ENCODE peak calls at places on chromosomes 7 and 10, in eight cellular contexts. J, Z, A, V, U, C, S and K are unnamed samples.

GRCh38 chr10:86685893-86686632 is 17.8 kb downstream of the LDB3 start:
- DNase-seq in J (no peak), Z (no peak), A (no peak), V (no peak), U (no peak), C (no peak), S (no peak), K (no peak)

GRCh38 chr7:44471436-44471835 is 19.0 kb downstream of the NUDCD3 start:
- DNase-seq in J (no peak), Z (no peak), A (no peak), V (no peak), U (no peak), C (no peak), S (no peak), K (no peak)

GRCh38 chr10:121577568-121577967 is 20.7 kb downstream of the FGFR2 start:
- DNase-seq in J (no peak), Z (no peak), A (no peak), V (no peak), U (no peak), C (no peak), S (no peak), K (no peak)

GRCh38 chr7:24980695-24981543 is 941 bp upstream of the OSBPL3 start:
- DNase-seq in J (no peak), Z (no peak), A (no peak), V (peak), U (no peak), C (peak), S (peak), K (peak)

GRCh38 chr7:64886956-64887545 is 16.0 kb upstream of the ZNF273 start:
- DNase-seq in J (no peak), Z (no peak), A (no peak), V (no peak), U (peak), C (no peak), S (no peak), K (no peak)

GRCh38 chr7:44674381-44674780 is 68.0 kb downstream of the OGDH start:
- DNase-seq in J (no peak), Z (no peak), A (no peak), V (no peak), U (no peak), C (no peak), S (no peak), K (no peak)

GRCh38 chr10:33321516-33321915 is 13.0 kb downstream of the NRP1 start:
- DNase-seq in J (no peak), Z (no peak), A (no peak), V (no peak), U (no peak), C (no peak), S (no peak), K (no peak)

GRCh38 chr10:99328579-99329237 is 448 bp upstream of the CNNM1 start:
- DNase-seq in J (no peak), Z (no peak), A (no peak), V (peak), U (no peak), C (no peak), S (peak), K (no peak)

GRCh38 chr10:62632071-62632809 is 172.3 kb upstream of the ADO start:
- DNase-seq in J (no peak), Z (no peak), A (no peak), V (no peak), U (no peak), C (no peak), S (no peak), K (peak)

GRCh38 chr10:323651-324293 is 188.5 kb downstream of the ZMYND11 start:
- DNase-seq in J (no peak), Z (peak), A (no peak), V (peak), U (no peak), C (no peak), S (peak), K (no peak)

GRCh38 chr7:93036807-93037206 is 81.0 kb downstream of the SAMD9 start:
- DNase-seq in J (no peak), Z (no peak), A (no peak), V (peak), U (no peak), C (no peak), S (no peak), K (no peak)

GRCh38 chr10:59904431-59905065 is 1.8 kb downstream of the CCDC6 start:
- DNase-seq in J (no peak), Z (peak), A (no peak), V (no peak), U (no peak), C (peak), S (no peak), K (peak)

GRCh38 chr10:13036841-13037240 is 35.3 kb upstream of the CCDC3 start:
- DNase-seq in J (no peak), Z (no peak), A (no peak), V (no peak), U (no peak), C (no peak), S (no peak), K (no peak)

GRCh38 chr10:12614390-12615003 is 265.1 kb downstream of the CAMK1D start:
- DNase-seq in J (no peak), Z (no peak), A (no peak), V (no peak), U (no peak), C (no peak), S (no peak), K (no peak)

GRCh38 chr7:4164556-4164955 is 517.5 kb upstream of the FOXK1 start:
- DNase-seq in J (no peak), Z (no peak), A (no peak), V (no peak), U (no peak), C (peak), S (no peak), K (no peak)

GRCh38 chr7:159012353-159013069 is 132.2 kb downstream of the VIPR2 start:
- DNase-seq in J (no peak), Z (no peak), A (no peak), V (no peak), U (no peak), C (no peak), S (no peak), K (no peak)

GRCh38 chr10:53387546-53387945 is 615.0 kb upstream of the MBL2 start:
- DNase-seq in J (no peak), Z (no peak), A (no peak), V (no peak), U (no peak), C (no peak), S (no peak), K (no peak)

GRCh38 chr7:29538322-29538874 is 25.2 kb upstream of the PRR15 start:
- DNase-seq in J (no peak), Z (peak), A (no peak), V (no peak), U (no peak), C (peak), S (no peak), K (no peak)

GRCh38 chr7:41808541-41808940 is 105.7 kb upstream of the INHBA start:
- DNase-seq in J (no peak), Z (no peak), A (no peak), V (no peak), U (no peak), C (peak), S (no peak), K (no peak)

GRCh38 chr10:110286841-110287240 is 17.9 kb downstream of the SMNDC1 start:
- DNase-seq in J (no peak), Z (no peak), A (no peak), V (peak), U (no peak), C (no peak), S (peak), K (no peak)

GRCh38 chr10:131277278-131277677 is 34.2 kb downstream of the TCERG1L start:
- DNase-seq in J (no peak), Z (no peak), A (no peak), V (no peak), U (peak), C (no peak), S (no peak), K (no peak)

GRCh38 chr10:6597478-6597877 is 17.4 kb upstream of the PRKCQ start:
- DNase-seq in J (no peak), Z (no peak), A (no peak), V (no peak), U (no peak), C (no peak), S (no peak), K (no peak)

GRCh38 chr7:107044347-107045194 is at the start of gene PRKAR2B:
- DNase-seq in J (peak), Z (peak), A (peak), V (peak), U (peak), C (peak), S (peak), K (peak)
- H3K9ac ChIP-seq in J (peak), Z (peak), A (peak), V (no peak), U (peak), C (peak), S (peak), K (peak)

GRCh38 chr10:57992321-57993077 is 275.2 kb downstream of the IPMK start:
- DNase-seq in J (no peak), Z (no peak), A (no peak), V (peak), U (no peak), C (peak), S (peak), K (no peak)

GRCh38 chr10:57986422-57986821 is 281.3 kb downstream of the IPMK start:
- DNase-seq in J (no peak), Z (no peak), A (no peak), V (no peak), U (no peak), C (no peak), S (no peak), K (no peak)

GRCh38 chr10:57983226-57983870 is 284.3 kb downstream of the IPMK start:
- DNase-seq in J (no peak), Z (no peak), A (no peak), V (peak), U (no peak), C (no peak), S (peak), K (no peak)

GRCh38 chr10:57993302-57993701 is 274.4 kb downstream of the IPMK start:
- DNase-seq in J (no peak), Z (no peak), A (no peak), V (no peak), U (no peak), C (no peak), S (no peak), K (no peak)

DNA sequence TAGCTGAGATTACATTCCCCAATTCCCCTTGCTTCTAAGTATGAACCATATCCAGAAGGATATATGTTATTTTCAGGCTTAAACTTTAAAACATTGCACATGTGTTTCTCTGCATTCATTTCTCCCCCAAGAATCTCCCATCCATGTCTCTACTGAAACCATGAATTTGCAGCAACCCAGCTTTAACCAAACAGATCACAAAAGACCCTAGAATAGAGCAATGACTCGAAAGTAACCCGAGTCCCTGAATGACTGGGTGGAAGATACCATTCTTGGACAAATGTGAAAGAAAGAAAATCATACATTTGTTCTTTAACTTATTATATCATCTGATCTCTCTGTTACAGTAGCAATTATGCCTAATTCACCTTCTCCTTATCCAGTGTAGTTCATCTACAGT is 278.7 kb downstream of the IPMK start:
- DNase-seq in J (no peak), Z (no peak), A (no peak), V (no peak), U (no peak), C (no peak), S (no peak), K (no peak)
- H2AFZ ChIP-seq in J (no peak), Z (no peak), A (no peak), V (no peak), U (peak), C (peak), S (no peak), K (no peak)

DNA sequence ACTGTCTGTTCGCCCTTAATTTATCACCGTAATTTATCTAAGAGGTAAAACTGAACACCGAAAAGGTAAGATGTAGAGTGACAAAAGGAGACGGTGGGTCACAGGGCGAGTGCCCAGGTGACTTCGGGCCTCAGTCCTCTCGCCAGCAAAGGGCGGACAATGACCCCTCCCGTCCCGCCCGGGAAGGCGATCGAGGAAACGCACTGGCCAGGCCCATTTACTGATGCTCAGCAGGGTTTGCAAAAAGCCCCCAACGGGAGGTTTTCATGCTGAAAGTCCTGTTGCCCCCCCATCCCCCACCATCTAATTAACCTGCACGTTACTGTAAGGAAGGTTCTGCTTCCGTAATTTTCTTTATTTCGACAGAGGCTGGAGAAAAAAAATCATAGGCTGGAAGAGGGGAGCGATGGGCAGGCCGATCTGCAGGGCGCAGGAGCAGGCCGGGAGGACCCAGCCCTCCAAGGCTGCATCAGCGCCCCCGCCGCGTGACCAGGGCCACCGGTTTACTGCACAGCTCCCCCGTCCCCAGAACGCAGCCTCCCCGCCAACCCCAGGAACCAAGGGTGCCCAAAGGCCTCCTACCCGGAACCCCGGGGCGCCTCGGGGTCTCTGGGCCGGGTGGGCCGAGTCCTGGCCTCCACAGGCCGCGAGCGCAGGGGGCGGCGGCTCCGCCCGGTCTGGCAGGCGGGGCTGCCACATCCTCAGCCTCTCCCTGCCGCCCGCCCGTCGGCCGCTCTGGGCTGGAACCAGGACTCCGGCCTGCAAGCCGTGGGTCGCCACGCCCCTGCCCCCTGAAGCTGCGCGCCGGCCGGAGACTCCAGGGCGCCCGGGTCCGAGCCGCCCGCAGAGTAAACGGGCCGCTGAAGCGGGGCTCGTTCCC is 637 bp downstream of the OAT start:
- DNase-seq in J (no peak), Z (peak), A (peak), V (peak), U (peak), C (peak), S (peak), K (peak)
- H3K9ac ChIP-seq in J (no peak), Z (peak), A (peak), V (peak), U (peak), C (no peak), S (peak), K (peak)

DNA sequence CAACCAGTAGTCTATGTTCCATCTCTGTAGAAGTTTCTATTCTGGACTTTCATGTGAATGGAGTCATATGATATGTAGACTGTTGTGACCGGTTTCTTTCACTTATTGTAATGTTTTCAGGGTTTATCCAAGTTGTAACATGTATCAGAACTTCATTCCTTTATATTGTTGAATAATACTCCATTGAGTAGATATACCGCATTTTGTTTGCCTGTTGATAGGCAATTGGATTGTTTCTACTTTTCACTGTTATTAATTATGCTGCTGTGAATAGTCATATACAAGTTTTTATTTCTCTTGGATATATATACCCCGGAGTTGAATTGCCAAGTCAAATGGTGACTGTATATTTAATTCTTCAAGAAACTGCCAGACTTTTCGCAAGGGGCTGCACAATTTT is 40.1 kb downstream of the SNX10 start:
- DNase-seq in J (no peak), Z (no peak), A (no peak), V (no peak), U (no peak), C (no peak), S (no peak), K (no peak)
- H2AFZ ChIP-seq in J (no peak), Z (no peak), A (no peak), V (no peak), U (no peak), C (no peak), S (no peak), K (no peak)

DNA sequence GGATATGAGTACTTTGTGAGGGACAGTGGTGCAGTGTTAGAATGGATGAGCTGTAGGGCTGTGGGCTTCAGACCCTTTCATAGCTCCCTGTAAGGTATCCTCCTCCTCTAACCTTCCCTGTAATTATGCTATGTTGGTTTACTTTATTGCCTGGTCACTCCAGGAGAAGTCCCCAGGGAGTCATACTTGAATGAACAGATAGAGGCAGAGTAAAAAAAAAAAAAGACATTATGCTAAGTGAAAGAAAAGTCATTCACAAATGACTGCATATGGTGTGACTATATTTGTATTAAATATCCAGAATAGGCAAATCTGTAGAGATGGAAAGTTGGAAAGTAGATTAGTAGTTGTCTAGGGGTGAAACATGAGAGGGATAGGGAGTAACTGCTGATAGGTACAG is 434.4 kb downstream of the AUTS2 start:
- DNase-seq in J (no peak), Z (no peak), A (no peak), V (no peak), U (no peak), C (no peak), S (no peak), K (no peak)
- H3K9ac ChIP-seq in J (no peak), Z (no peak), A (no peak), V (no peak), U (no peak), C (no peak), S (no peak), K (no peak)

GRCh38 chr7:150368884-150369739 is 490 bp downstream of the REPIN1 start:
- DNase-seq in J (peak), Z (peak), A (peak), V (no peak), U (peak), C (peak), S (peak), K (peak)
- H2AFZ ChIP-seq in J (no peak), Z (peak), A (peak), V (peak), U (peak), C (no peak), S (peak), K (peak)

GRCh38 chr10:34514290-34514689 is 300.8 kb downstream of the PARD3 start:
- DNase-seq in J (no peak), Z (no peak), A (no peak), V (peak), U (no peak), C (no peak), S (no peak), K (no peak)
- H3K9ac ChIP-seq in J (no peak), Z (no peak), A (no peak), V (no peak), U (no peak), C (no peak), S (no peak), K (no peak)

GRCh38 chr7:49137978-49138377 is 213.6 kb downstream of the CDC14C start:
- DNase-seq in J (no peak), Z (no peak), A (peak), V (no peak), U (no peak), C (peak), S (no peak), K (no peak)
- H2AFZ ChIP-seq in J (no peak), Z (no peak), A (peak), V (no peak), U (no peak), C (no peak), S (no peak), K (no peak)

DNA sequence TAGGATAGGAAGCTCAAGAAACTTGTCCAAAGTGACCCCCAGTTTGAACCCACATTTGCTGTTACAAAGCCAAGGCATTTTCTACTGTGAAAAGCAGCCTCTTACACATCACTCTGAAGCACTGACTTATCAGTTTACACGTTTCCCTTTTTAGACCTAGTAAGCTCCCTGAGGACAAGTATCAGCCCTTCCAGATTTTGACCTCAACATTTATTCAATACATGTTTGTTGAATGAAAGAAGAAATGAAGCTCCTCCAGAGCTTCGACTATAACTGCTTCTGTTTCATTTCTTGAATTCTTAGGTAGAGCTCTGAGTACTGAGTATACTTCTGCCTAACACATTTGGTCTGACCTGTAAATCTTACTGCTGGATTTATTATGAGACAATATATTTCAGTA is 2.7 kb downstream of the WASL start:
- DNase-seq in J (no peak), Z (peak), A (no peak), V (no peak), U (no peak), C (peak), S (no peak), K (no peak)
- H3K9ac ChIP-seq in J (peak), Z (no peak), A (no peak), V (peak), U (peak), C (peak), S (no peak), K (peak)

DNA sequence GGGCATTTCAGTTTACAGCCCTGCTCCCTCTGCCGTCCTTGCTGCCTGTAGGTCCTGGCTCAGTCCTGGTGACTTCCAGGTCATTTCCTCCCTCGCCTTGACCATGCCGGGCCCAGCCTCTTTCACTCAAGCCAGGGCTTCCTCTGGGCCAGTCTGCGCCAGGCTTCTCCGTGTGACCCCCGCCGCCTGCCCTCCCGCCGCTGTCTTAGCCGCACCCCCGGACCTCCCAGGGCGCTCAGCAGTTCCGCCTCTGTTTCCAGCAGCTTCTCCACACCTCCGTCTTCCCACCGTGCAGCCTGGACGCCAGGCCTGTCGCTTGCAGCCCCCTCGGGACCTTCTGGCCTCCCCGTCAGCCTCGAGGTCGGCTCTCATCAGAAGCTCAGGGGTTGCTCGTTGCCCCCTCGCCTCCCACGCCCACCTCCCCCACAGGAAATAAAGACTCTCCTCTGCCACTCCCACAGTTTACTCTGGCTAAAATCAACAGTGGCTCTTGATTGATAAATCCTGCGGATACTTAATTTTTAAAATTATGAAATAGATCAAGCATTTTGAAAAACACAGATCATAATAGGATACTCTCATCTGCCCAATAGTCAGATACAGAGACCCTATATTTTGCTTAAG is 123.1 kb upstream of the FZD8 start:
- DNase-seq in J (no peak), Z (peak), A (no peak), V (no peak), U (no peak), C (no peak), S (no peak), K (no peak)
- H2AFZ ChIP-seq in J (no peak), Z (peak), A (no peak), V (no peak), U (no peak), C (peak), S (peak), K (no peak)